ENCODE peak calls at places on chromosomes 2 and 18, in nine cellular contexts. B is lower leg skin, Z is GM06990, C is left ventricle myocardium inferior, X is mammary epithelial cell, Y is HFFc6, U is GM12864, L is kidney epithelial cell, S is neural progenitor cell. Q is an unnamed sample.

GRCh38 chr2:192123847-192124246 is 70.9 kb downstream of the TMEFF2 start:
- DNase-seq in B (peak; percentile 59), Z (no peak), C (no peak), X (no peak), Y (no peak), U (no peak), L (no peak), S (no peak), Q (no peak)

GRCh38 chr18:67618061-67618460 is 101.5 kb upstream of the DSEL start:
- DNase-seq in B (no peak), Z (no peak), C (no peak), X (no peak), Y (no peak), U (no peak), L (no peak), S (no peak), Q (no peak)

GRCh38 chr2:234163510-234163909 is 113.0 kb downstream of the SPP2 start:
- DNase-seq in B (no peak), Z (no peak), C (no peak), X (no peak), Y (no peak), U (no peak), L (no peak), S (no peak), Q (no peak)

GRCh38 chr18:60978338-60978737 is 354.9 kb upstream of the CDH20 start:
- DNase-seq in B (no peak), Z (no peak), C (no peak), X (peak; percentile 59), Y (no peak), U (no peak), L (peak; percentile 91), S (no peak), Q (no peak)

GRCh38 chr2:165633431-165633830 is 160.6 kb downstream of the GALNT3 start:
- DNase-seq in B (no peak), Z (no peak), C (no peak), X (no peak), Y (no peak), U (no peak), L (no peak), S (peak; percentile 94), Q (no peak)

GRCh38 chr2:102005989-102006885 is 14.5 kb downstream of the IL1R2 start:
- DNase-seq in B (no peak), Z (no peak), C (no peak), X (no peak), Y (peak; percentile 36), U (no peak), L (no peak), S (peak; percentile 76), Q (peak; percentile 60)

GRCh38 chr18:8052237-8052701 is 485.2 kb downstream of the PTPRM start:
- DNase-seq in B (no peak), Z (no peak), C (no peak), X (peak; percentile 36), Y (no peak), U (no peak), L (no peak), S (no peak), Q (no peak)

GRCh38 chr18:79405781-79406575 is 10.2 kb downstream of the NFATC1 start:
- DNase-seq in B (no peak), Z (peak; percentile 65), C (peak; percentile 54), X (no peak), Y (no peak), U (peak; percentile 60), L (no peak), S (no peak), Q (peak; percentile 93)

GRCh38 chr2:11542275-11542819 is 8.5 kb downstream of the GREB1 start:
- DNase-seq in B (no peak), Z (no peak), C (no peak), X (no peak), Y (no peak), U (no peak), L (no peak), S (peak; percentile 32), Q (no peak)

GRCh38 chr18:24656044-24656443 is 195.6 kb downstream of the HRH4 start:
- DNase-seq in B (no peak), Z (no peak), C (no peak), X (no peak), Y (no peak), U (no peak), L (no peak), S (peak; percentile 17), Q (no peak)

GRCh38 chr2:132676999-132677398 is 7.0 kb upstream of the LYPD1 start:
- DNase-seq in B (no peak), Z (no peak), C (no peak), X (no peak), Y (no peak), U (no peak), L (no peak), S (no peak), Q (no peak)

GRCh38 chr2:42903821-42904575 is 111.6 kb upstream of the HAAO start:
- DNase-seq in B (no peak), Z (no peak), C (no peak), X (no peak), Y (no peak), U (no peak), L (no peak), S (no peak), Q (no peak)

GRCh38 chr2:43424262-43425207 is 171.3 kb downstream of the THADA start:
- DNase-seq in B (no peak), Z (no peak), C (no peak), X (peak; percentile 24), Y (no peak), U (no peak), L (no peak), S (no peak), Q (no peak)

GRCh38 chr18:65425366-65425765 is 325.4 kb upstream of the CDH7 start:
- DNase-seq in B (no peak), Z (no peak), C (no peak), X (no peak), Y (no peak), U (no peak), L (no peak), S (no peak), Q (no peak)

GRCh38 chr2:218129756-218130155 is 3.9 kb downstream of the CXCR2 start:
- DNase-seq in B (no peak), Z (no peak), C (no peak), X (peak; percentile 22), Y (peak; percentile 31), U (no peak), L (no peak), S (no peak), Q (no peak)

GRCh38 chr18:8816233-8816632 is 110.9 kb downstream of the MTCL1 start:
- DNase-seq in B (no peak), Z (no peak), C (no peak), X (no peak), Y (no peak), U (no peak), L (no peak), S (no peak), Q (no peak)

GRCh38 chr2:176158855-176159677 is 2.0 kb downstream of the HOXD3 start:
- DNase-seq in B (no peak), Z (no peak), C (no peak), X (no peak), Y (no peak), U (no peak), L (no peak), S (peak; percentile 40), Q (no peak)

GRCh38 chr2:220985561-220985960 is 586.5 kb downstream of the EPHA4 start:
- DNase-seq in B (no peak), Z (no peak), C (no peak), X (peak; percentile 56), Y (no peak), U (no peak), L (no peak), S (no peak), Q (no peak)

GRCh38 chr2:230891108-230891507 is 26.4 kb downstream of the ITM2C start:
- DNase-seq in B (no peak), Z (no peak), C (no peak), X (no peak), Y (no peak), U (no peak), L (no peak), S (no peak), Q (no peak)

GRCh38 chr2:74067221-74067747 is 80.4 kb downstream of the BOLA3 start:
- DNase-seq in B (no peak), Z (no peak), C (no peak), X (no peak), Y (no peak), U (no peak), L (no peak), S (no peak), Q (no peak)

DNA sequence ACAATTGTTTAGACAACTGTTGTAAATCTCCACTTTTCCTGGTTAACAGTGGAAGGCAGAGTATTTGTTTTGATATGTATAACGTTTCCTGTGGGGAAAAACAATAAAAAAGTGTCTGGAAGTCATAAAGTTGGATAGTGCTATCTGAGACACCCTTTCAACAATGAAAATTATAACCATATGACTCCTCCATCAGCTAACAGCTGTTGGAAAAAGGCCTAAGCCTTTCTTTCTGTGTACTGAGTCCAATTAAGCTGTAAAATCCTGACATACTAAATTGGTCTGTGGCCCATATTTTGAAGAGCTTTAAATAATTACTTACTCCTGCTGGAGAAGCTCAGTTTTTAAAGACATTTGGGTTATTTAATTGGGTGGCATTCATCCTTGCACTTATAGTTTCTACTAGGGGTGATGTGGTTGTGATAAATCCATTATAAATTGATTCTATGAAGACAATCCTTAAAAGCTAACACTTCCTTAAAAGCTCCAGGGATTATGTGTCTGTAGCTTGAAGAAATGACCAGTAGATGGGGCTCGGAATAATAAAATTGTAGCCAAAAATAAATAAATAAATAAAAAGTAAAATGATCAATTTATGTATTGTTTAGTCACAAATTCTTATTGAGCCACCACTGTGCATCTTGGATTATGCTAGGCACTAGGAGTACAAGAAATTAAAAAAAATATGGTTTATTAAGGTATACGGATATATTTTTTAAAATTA is 698.2 kb upstream of the NXPH2 start:
- DNase-seq in B (no peak), Z (no peak), C (no peak), X (no peak), Y (no peak), U (no peak), L (no peak), S (no peak), Q (no peak)
- TF ChIP-seq CTCF in B (no peak), Z (no peak), C (no peak), X (no peak), Y (peak; percentile 19), U (no peak), L (no peak), S (peak; percentile 16), Q (no peak)

GRCh38 chr2:68722712-68723111 is 11.9 kb upstream of the ARHGAP25 start:
- DNase-seq in B (no peak), Z (no peak), C (no peak), X (no peak), Y (no peak), U (no peak), L (no peak), S (peak; percentile 18), Q (no peak)
- TF ChIP-seq CTCF in B (no peak), Z (peak; percentile 25), C (no peak), X (no peak), Y (peak; percentile 46), U (peak; percentile 51), L (no peak), S (peak; percentile 37), Q (no peak)

GRCh38 chr2:27663463-27664244 is at the start of the genes SLC4A1AP and SUPT7L:
- DNase-seq in B (peak; percentile 56), Z (peak; percentile 88), C (peak; percentile 64), X (peak; percentile 85), Y (peak; percentile 80), U (peak; percentile 71), L (peak; percentile 61), S (peak; percentile 88), Q (peak; percentile 82)
- TF ChIP-seq CTCF in B (no peak), Z (no peak), C (no peak), X (no peak), Y (peak; percentile 46), U (no peak), L (no peak), S (peak; percentile 10), Q (no peak)

GRCh38 chr2:20625920-20626697 is 24.8 kb downstream of the HS1BP3 start:
- DNase-seq in B (no peak), Z (no peak), C (peak; percentile 65), X (no peak), Y (no peak), U (no peak), L (no peak), S (no peak), Q (no peak)
- TF ChIP-seq CTCF in B (no peak), Z (no peak), C (peak; percentile 59), X (no peak), Y (no peak), U (no peak), L (no peak), S (no peak), Q (no peak)